ENCODE peak calls at places on chromosomes 3 and 15, in ten cellular contexts. One of them, this sample, is unnamed.

GRCh38 chr3:127037971-127038446 is 55.1 kb downstream of the PLXNA1 start:
- DNase-seq in GM12878: no peak
- DNase-seq in CD8-positive, alpha-beta T cell: no peak
- DNase-seq in fibroblast of lung: no peak
- DNase-seq in astrocyte: no peak
- DNase-seq in left ventricle myocardium inferior: no peak
- DNase-seq in IMR-90: no peak
- DNase-seq in HepG2: no peak
- DNase-seq in coronary artery: no peak
- DNase-seq in stomach: no peak
- DNase-seq in this sample: no peak

GRCh38 chr15:69056365-69056764 is 41.9 kb downstream of the NOX5 start:
- DNase-seq in coronary artery: no peak
- DNase-seq in HepG2: no peak
- DNase-seq in GM12878: no peak
- DNase-seq in astrocyte: no peak
- DNase-seq in left ventricle myocardium inferior: no peak
- DNase-seq in CD8-positive, alpha-beta T cell: no peak
- DNase-seq in IMR-90: no peak
- DNase-seq in stomach: no peak
- DNase-seq in fibroblast of lung: no peak
- DNase-seq in this sample: no peak

GRCh38 chr15:74956648-74957300 is at the start of gene RPP25:
- DNase-seq in IMR-90: peak
- DNase-seq in GM12878: no peak
- DNase-seq in coronary artery: peak
- DNase-seq in HepG2: peak
- DNase-seq in left ventricle myocardium inferior: peak
- DNase-seq in CD8-positive, alpha-beta T cell: peak
- DNase-seq in fibroblast of lung: peak
- DNase-seq in stomach: peak
- DNase-seq in astrocyte: peak
- DNase-seq in this sample: peak

GRCh38 chr3:166455724-166456123 is 618.5 kb upstream of the BCHE start:
- DNase-seq in stomach: no peak
- DNase-seq in HepG2: no peak
- DNase-seq in GM12878: no peak
- DNase-seq in coronary artery: no peak
- DNase-seq in left ventricle myocardium inferior: no peak
- DNase-seq in IMR-90: peak
- DNase-seq in astrocyte: peak
- DNase-seq in fibroblast of lung: no peak
- DNase-seq in CD8-positive, alpha-beta T cell: no peak
- DNase-seq in this sample: peak

GRCh38 chr15:55279746-55280351 is 9.8 kb downstream of the RAB27A start:
- DNase-seq in IMR-90: peak
- DNase-seq in stomach: no peak
- DNase-seq in CD8-positive, alpha-beta T cell: no peak
- DNase-seq in left ventricle myocardium inferior: no peak
- DNase-seq in fibroblast of lung: peak
- DNase-seq in HepG2: peak
- DNase-seq in coronary artery: no peak
- DNase-seq in GM12878: peak
- DNase-seq in astrocyte: peak
- DNase-seq in this sample: peak

GRCh38 chr3:37935290-37935668 is 55.3 kb upstream of the VILL start:
- DNase-seq in CD8-positive, alpha-beta T cell: no peak
- DNase-seq in coronary artery: no peak
- DNase-seq in astrocyte: peak
- DNase-seq in left ventricle myocardium inferior: no peak
- DNase-seq in GM12878: no peak
- DNase-seq in stomach: no peak
- DNase-seq in fibroblast of lung: peak
- DNase-seq in HepG2: peak
- DNase-seq in IMR-90: peak
- DNase-seq in this sample: no peak

GRCh38 chr3:58299839-58300516 is 6.1 kb upstream of the RPP14 start:
- DNase-seq in astrocyte: no peak
- DNase-seq in fibroblast of lung: peak
- DNase-seq in CD8-positive, alpha-beta T cell: no peak
- DNase-seq in HepG2: peak
- DNase-seq in left ventricle myocardium inferior: no peak
- DNase-seq in stomach: no peak
- DNase-seq in GM12878: no peak
- DNase-seq in IMR-90: peak
- DNase-seq in coronary artery: no peak
- DNase-seq in this sample: peak

GRCh38 chr15:91199511-91199910 is 99.5 kb downstream of the SV2B start:
- DNase-seq in coronary artery: no peak
- DNase-seq in IMR-90: no peak
- DNase-seq in stomach: no peak
- DNase-seq in HepG2: no peak
- DNase-seq in astrocyte: no peak
- DNase-seq in GM12878: no peak
- DNase-seq in left ventricle myocardium inferior: no peak
- DNase-seq in CD8-positive, alpha-beta T cell: no peak
- DNase-seq in fibroblast of lung: no peak
- DNase-seq in this sample: no peak

GRCh38 chr15:100710744-100711478 is 108.5 kb downstream of the ASB7 start:
- DNase-seq in astrocyte: no peak
- DNase-seq in GM12878: no peak
- DNase-seq in coronary artery: peak
- DNase-seq in left ventricle myocardium inferior: no peak
- DNase-seq in stomach: no peak
- DNase-seq in HepG2: no peak
- DNase-seq in fibroblast of lung: no peak
- DNase-seq in IMR-90: no peak
- DNase-seq in CD8-positive, alpha-beta T cell: no peak
- DNase-seq in this sample: no peak

GRCh38 chr15:39323706-39324105 is 257.2 kb upstream of the THBS1 start:
- DNase-seq in CD8-positive, alpha-beta T cell: no peak
- DNase-seq in GM12878: no peak
- DNase-seq in HepG2: no peak
- DNase-seq in fibroblast of lung: no peak
- DNase-seq in coronary artery: no peak
- DNase-seq in IMR-90: no peak
- DNase-seq in left ventricle myocardium inferior: no peak
- DNase-seq in astrocyte: no peak
- DNase-seq in stomach: no peak
- DNase-seq in this sample: no peak

GRCh38 chr3:33921608-33922007 is 123.2 kb downstream of the PDCD6IP start:
- DNase-seq in coronary artery: no peak
- DNase-seq in HepG2: no peak
- DNase-seq in CD8-positive, alpha-beta T cell: no peak
- DNase-seq in stomach: no peak
- DNase-seq in fibroblast of lung: no peak
- DNase-seq in astrocyte: no peak
- DNase-seq in GM12878: no peak
- DNase-seq in left ventricle myocardium inferior: no peak
- DNase-seq in IMR-90: peak
- DNase-seq in this sample: no peak
- H3K27ac ChIP-seq in coronary artery: no peak
- H3K27ac ChIP-seq in HepG2: no peak
- H3K27ac ChIP-seq in CD8-positive, alpha-beta T cell: no peak
- H3K27ac ChIP-seq in stomach: no peak
- H3K27ac ChIP-seq in fibroblast of lung: no peak
- H3K27ac ChIP-seq in astrocyte: no peak
- H3K27ac ChIP-seq in GM12878: no peak
- H3K27ac ChIP-seq in left ventricle myocardium inferior: no peak
- H3K27ac ChIP-seq in IMR-90: no peak
- H3K27ac ChIP-seq in this sample: no peak

DNA sequence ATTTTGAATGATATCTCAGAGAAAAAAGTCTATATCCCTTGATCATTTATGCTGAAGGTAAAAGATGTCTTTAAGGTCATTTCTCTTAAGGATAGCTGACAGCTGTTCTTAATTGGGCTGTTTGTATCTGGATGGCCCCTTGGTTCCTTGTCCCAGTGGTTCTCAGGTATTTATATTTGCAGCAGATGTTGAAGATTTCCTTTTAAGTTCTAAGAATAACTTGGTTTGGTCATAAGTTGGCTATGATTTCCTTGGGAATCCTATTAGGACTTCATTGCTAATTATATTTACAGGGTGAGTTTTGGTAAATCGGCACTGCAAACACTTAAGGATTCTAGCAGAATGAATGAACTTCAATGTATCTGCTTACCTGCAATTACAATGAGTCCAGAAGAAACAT is 460.4 kb upstream of the SGO1 start:
- DNase-seq in coronary artery: no peak
- DNase-seq in left ventricle myocardium inferior: no peak
- DNase-seq in fibroblast of lung: no peak
- DNase-seq in astrocyte: no peak
- DNase-seq in GM12878: no peak
- DNase-seq in HepG2: no peak
- DNase-seq in CD8-positive, alpha-beta T cell: no peak
- DNase-seq in stomach: no peak
- DNase-seq in IMR-90: no peak
- DNase-seq in this sample: no peak
- H3K4me3 ChIP-seq in coronary artery: no peak
- H3K4me3 ChIP-seq in left ventricle myocardium inferior: no peak
- H3K4me3 ChIP-seq in fibroblast of lung: no peak
- H3K4me3 ChIP-seq in astrocyte: no peak
- H3K4me3 ChIP-seq in GM12878: no peak
- H3K4me3 ChIP-seq in HepG2: no peak
- H3K4me3 ChIP-seq in CD8-positive, alpha-beta T cell: no peak
- H3K4me3 ChIP-seq in stomach: no peak
- H3K4me3 ChIP-seq in IMR-90: no peak
- H3K4me3 ChIP-seq in this sample: no peak

GRCh38 chr3:81758275-81758674 is 3.2 kb downstream of the GBE1 start:
- DNase-seq in coronary artery: no peak
- DNase-seq in CD8-positive, alpha-beta T cell: no peak
- DNase-seq in stomach: no peak
- DNase-seq in fibroblast of lung: peak
- DNase-seq in HepG2: peak
- DNase-seq in GM12878: no peak
- DNase-seq in IMR-90: peak
- DNase-seq in left ventricle myocardium inferior: no peak
- DNase-seq in astrocyte: peak
- DNase-seq in this sample: peak

GRCh38 chr3:81761904-81762565 is 590 bp upstream of the GBE1 start:
- DNase-seq in CD8-positive, alpha-beta T cell: no peak
- DNase-seq in IMR-90: no peak
- DNase-seq in coronary artery: no peak
- DNase-seq in GM12878: no peak
- DNase-seq in astrocyte: no peak
- DNase-seq in stomach: no peak
- DNase-seq in left ventricle myocardium inferior: no peak
- DNase-seq in HepG2: no peak
- DNase-seq in fibroblast of lung: no peak
- DNase-seq in this sample: no peak

GRCh38 chr3:81760215-81760614 is 1.2 kb downstream of the GBE1 start:
- DNase-seq in stomach: no peak
- DNase-seq in CD8-positive, alpha-beta T cell: no peak
- DNase-seq in coronary artery: no peak
- DNase-seq in left ventricle myocardium inferior: no peak
- DNase-seq in HepG2: no peak
- DNase-seq in GM12878: no peak
- DNase-seq in IMR-90: no peak
- DNase-seq in astrocyte: no peak
- DNase-seq in fibroblast of lung: no peak
- DNase-seq in this sample: no peak

GRCh38 chr3:81764665-81765064 is 3.2 kb upstream of the GBE1 start:
- DNase-seq in coronary artery: no peak
- DNase-seq in HepG2: no peak
- DNase-seq in CD8-positive, alpha-beta T cell: no peak
- DNase-seq in GM12878: no peak
- DNase-seq in IMR-90: no peak
- DNase-seq in fibroblast of lung: peak
- DNase-seq in left ventricle myocardium inferior: no peak
- DNase-seq in stomach: no peak
- DNase-seq in astrocyte: no peak
- DNase-seq in this sample: no peak

DNA sequence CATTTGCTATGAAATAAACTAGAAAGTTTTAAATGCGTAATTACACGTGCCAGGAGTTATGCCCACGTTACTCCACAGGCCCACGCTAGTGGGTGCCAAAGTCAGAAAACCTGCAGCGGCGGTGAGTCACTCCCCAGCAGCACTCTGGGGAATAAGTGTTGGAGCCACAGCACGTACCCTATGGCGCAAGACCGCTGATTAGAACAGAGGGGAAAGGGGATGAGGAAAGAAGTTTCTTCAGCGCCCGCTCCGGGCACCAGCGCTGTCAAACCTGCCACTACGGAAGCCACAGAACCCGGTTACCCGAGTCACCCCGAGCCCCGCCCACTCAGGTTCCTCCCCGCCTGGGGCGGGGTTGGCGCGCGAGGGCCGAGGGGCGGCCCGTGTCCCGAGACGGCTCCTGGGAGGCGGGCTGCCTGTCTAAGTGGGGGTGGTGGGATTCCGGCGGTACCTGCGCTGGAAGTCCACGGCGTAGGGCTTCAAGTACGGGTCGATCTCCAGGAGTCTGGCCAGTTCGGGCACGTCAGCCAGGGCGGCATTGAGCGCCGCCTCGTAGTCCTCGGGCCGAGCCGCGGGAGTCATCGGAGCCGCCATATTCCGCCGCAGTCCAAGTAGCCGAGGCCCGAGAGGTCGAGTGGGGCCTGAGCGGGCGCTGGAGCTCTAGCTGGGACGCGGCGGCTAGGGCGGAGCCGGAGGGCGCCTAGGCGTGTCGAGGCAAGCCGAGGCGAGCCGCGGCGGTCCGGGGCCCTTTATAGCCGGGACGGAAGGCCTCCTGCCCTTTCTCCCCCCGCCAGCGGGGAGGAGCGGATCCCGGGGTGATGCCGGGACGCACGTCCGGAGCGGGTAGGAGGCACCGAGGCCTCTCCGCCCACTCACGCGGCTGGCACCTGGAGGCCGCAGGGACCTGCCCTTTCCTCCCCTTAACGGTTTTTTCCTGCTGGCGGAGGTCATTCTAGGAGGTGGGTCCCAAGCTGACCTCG is at the start of gene GBE1:
- DNase-seq in coronary artery: peak
- DNase-seq in astrocyte: peak
- DNase-seq in HepG2: peak
- DNase-seq in stomach: peak
- DNase-seq in CD8-positive, alpha-beta T cell: peak
- DNase-seq in fibroblast of lung: peak
- DNase-seq in left ventricle myocardium inferior: peak
- DNase-seq in IMR-90: peak
- DNase-seq in GM12878: peak
- DNase-seq in this sample: peak
- TF ChIP-seq CTCF in coronary artery: no peak
- TF ChIP-seq CTCF in astrocyte: peak
- TF ChIP-seq CTCF in HepG2: peak
- TF ChIP-seq CTCF in stomach: peak
- TF ChIP-seq CTCF in CD8-positive, alpha-beta T cell: peak
- TF ChIP-seq CTCF in fibroblast of lung: peak
- TF ChIP-seq CTCF in left ventricle myocardium inferior: peak
- TF ChIP-seq CTCF in IMR-90: peak
- TF ChIP-seq CTCF in GM12878: peak
- TF ChIP-seq CTCF in this sample: peak

DNA sequence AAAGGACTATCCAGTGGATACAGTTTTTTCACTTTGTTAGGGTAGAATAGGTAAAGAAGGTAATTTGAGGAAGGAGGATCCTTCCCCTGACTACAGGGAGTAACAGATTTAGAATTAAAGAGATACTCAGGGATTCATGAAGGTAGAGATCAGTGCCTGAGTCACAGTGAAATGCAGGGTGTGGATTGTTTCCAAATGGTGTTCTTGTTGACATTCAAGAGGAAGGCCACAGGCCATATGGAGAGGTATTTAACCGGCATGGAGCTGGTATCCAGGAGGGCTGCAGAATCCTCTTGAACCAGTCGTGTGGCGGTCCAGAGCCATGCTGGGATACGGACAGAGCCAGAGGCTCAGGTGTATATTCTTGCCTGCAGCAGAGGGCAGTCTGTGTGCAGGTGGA is 28.2 kb downstream of the GYG1 start:
- DNase-seq in coronary artery: no peak
- DNase-seq in HepG2: no peak
- DNase-seq in stomach: no peak
- DNase-seq in astrocyte: no peak
- DNase-seq in CD8-positive, alpha-beta T cell: no peak
- DNase-seq in GM12878: no peak
- DNase-seq in IMR-90: peak
- DNase-seq in left ventricle myocardium inferior: no peak
- DNase-seq in fibroblast of lung: no peak
- DNase-seq in this sample: no peak
- H3K27ac ChIP-seq in coronary artery: peak
- H3K27ac ChIP-seq in HepG2: no peak
- H3K27ac ChIP-seq in stomach: peak
- H3K27ac ChIP-seq in astrocyte: no peak
- H3K27ac ChIP-seq in CD8-positive, alpha-beta T cell: no peak
- H3K27ac ChIP-seq in GM12878: no peak
- H3K27ac ChIP-seq in IMR-90: no peak
- H3K27ac ChIP-seq in left ventricle myocardium inferior: peak
- H3K27ac ChIP-seq in fibroblast of lung: no peak
- H3K27ac ChIP-seq in this sample: no peak

This sample was measured in brain microvascular endothelial cell.